ENCODE peak calls at places on chromosome 22, in six cellular contexts. E, T, V, J, W and D are unnamed samples.

GRCh38 chr22:46054878-46055158 is 77.9 kb upstream of the WNT7B start:
- DNase-seq in T (no peak), J (peak; percentile 37), E (no peak), W (no peak), V (no peak), D (no peak)

GRCh38 chr22:32644252-32645100 is 157.0 kb upstream of the TIMP3 start:
- DNase-seq in E (no peak), V (peak; percentile 83), J (peak; percentile 73), T (no peak), W (no peak), D (peak; percentile 25)

GRCh38 chr22:25027052-25027525 is 74.6 kb downstream of the KIAA1671 start:
- DNase-seq in T (no peak), E (no peak), J (no peak), V (no peak), W (no peak), D (no peak)

GRCh38 chr22:19480173-19480568 is 451 bp downstream of the CDC45 start:
- DNase-seq in T (no peak), E (no peak), V (no peak), W (no peak), J (no peak), D (no peak)

GRCh38 chr22:22712092-22712658 is 67.8 kb downstream of the GGTLC2 start:
- DNase-seq in E (no peak), T (no peak), W (no peak), V (no peak), J (no peak), D (no peak)

GRCh38 chr22:47143249-47143938 is 380.9 kb downstream of the TBC1D22A start:
- DNase-seq in J (no peak), V (no peak), W (no peak), T (no peak), E (no peak), D (no peak)

GRCh38 chr22:50729391-50730012 is 8.5 kb upstream of the ACR start:
- DNase-seq in J (peak; percentile 39), T (no peak), V (peak; percentile 59), W (no peak), E (no peak), D (no peak)

GRCh38 chr22:32073823-32074380 is 30.8 kb downstream of the SLC5A1 start:
- DNase-seq in T (no peak), V (no peak), W (no peak), J (no peak), E (no peak), D (no peak)

GRCh38 chr22:24503137-24503850 is 8.2 kb downstream of the UPB1 start:
- DNase-seq in V (no peak), T (no peak), E (peak; percentile 63), J (peak; percentile 64), W (peak; percentile 76), D (peak; percentile 68)

GRCh38 chr22:43432883-43433415 is 21.1 kb downstream of the MPPED1 start:
- DNase-seq in E (no peak), W (no peak), V (peak; percentile 22), T (no peak), J (peak; percentile 14), D (no peak)

GRCh38 chr22:19756288-19757128 is 4.1 kb upstream of the TBX1 start:
- DNase-seq in T (no peak), E (peak; percentile 62), V (no peak), W (peak; percentile 26), J (peak; percentile 79), D (no peak)

GRCh38 chr22:43953988-43954771 is 1.1 kb upstream of the SAMM50 start:
- DNase-seq in V (no peak), E (no peak), T (no peak), J (no peak), W (no peak), D (no peak)

GRCh38 chr22:23078462-23078787 is 8.1 kb downstream of the GNAZ start:
- DNase-seq in J (no peak), V (no peak), W (no peak), T (no peak), E (no peak), D (no peak)

GRCh38 chr22:39098026-39098425 is 982 bp downstream of the APOBEC3H start:
- DNase-seq in V (peak; percentile 37), J (no peak), T (no peak), W (no peak), E (peak; percentile 62), D (no peak)
- H3K4me3 ChIP-seq in V (no peak overlapping the region), J (no peak overlapping the region), T (no peak overlapping the region), W (no peak overlapping the region), E (no peak overlapping the region), D (no peak overlapping the region)

GRCh38 chr22:28934026-28934425 is 50.7 kb downstream of the ZNRF3 start:
- DNase-seq in T (no peak), J (no peak), V (no peak), W (no peak), E (no peak), D (no peak)

GRCh38 chr22:28937206-28938025 is 54.0 kb downstream of the ZNRF3 start:
- DNase-seq in V (no peak), J (no peak), W (no peak), E (no peak), T (no peak), D (no peak)

GRCh38 chr22:28936200-28936599 is 52.8 kb downstream of the ZNRF3 start:
- DNase-seq in J (no peak), E (no peak), V (no peak), T (no peak), W (no peak), D (no peak)

GRCh38 chr22:28935140-28935539 is 51.8 kb downstream of the ZNRF3 start:
- DNase-seq in E (no peak), V (no peak), T (no peak), W (no peak), J (no peak), D (no peak)

GRCh38 chr22:28935713-28936112 is 52.3 kb downstream of the ZNRF3 start:
- DNase-seq in W (no peak), V (no peak), J (no peak), T (no peak), E (no peak), D (no peak)
- H3K27ac ChIP-seq in W (no peak overlapping the region), V (no peak overlapping the region), J (no peak overlapping the region), T (no peak overlapping the region), E (peak overlapping the region; percentile 13), D (no peak overlapping the region)

GRCh38 chr22:38705235-38706100 is at the start of gene GTPBP1:
- DNase-seq in E (peak; percentile 100), T (peak; percentile 100), W (peak; percentile 100), J (peak; percentile 98), V (peak; percentile 100), D (peak; percentile 100)
- TF ChIP-seq CTCF in E (no peak), T (no peak), W (no peak), J (no peak), V (no peak), D (peak; percentile 17)

GRCh38 chr22:27474711-27475547 is 326.6 kb downstream of the MN1 start:
- DNase-seq in E (no peak), T (peak; percentile 79), W (peak; percentile 76), J (no peak), V (peak; percentile 79), D (peak; percentile 91)
- H3K4me3 ChIP-seq in E (no peak overlapping the region), T (no peak overlapping the region), W (no peak overlapping the region), J (no peak overlapping the region), V (no peak overlapping the region), D (no peak overlapping the region)

GRCh38 chr22:37147186-37147990 is 2.3 kb downstream of the IL2RB start:
- DNase-seq in V (no peak), W (no peak), E (no peak), J (no peak), T (no peak), D (no peak)

GRCh38 chr22:37148742-37149665 is 712 bp downstream of the IL2RB start:
- DNase-seq in J (no peak), W (no peak), T (no peak), E (no peak), V (no peak), D (no peak)

GRCh38 chr22:37146507-37147180 is 3.1 kb downstream of the IL2RB start:
- DNase-seq in J (no peak), E (no peak), V (no peak), W (no peak), T (no peak), D (no peak)

GRCh38 chr22:37145415-37146385 is 4.0 kb downstream of the IL2RB start:
- DNase-seq in E (no peak), T (no peak), V (no peak), W (no peak), J (no peak), D (no peak)

GRCh38 chr22:37148031-37148651 is 1.6 kb downstream of the IL2RB start:
- DNase-seq in E (no peak), W (no peak), T (no peak), V (no peak), J (no peak), D (no peak)
- H3K27ac ChIP-seq in E (no peak overlapping the region), W (no peak overlapping the region), T (no peak overlapping the region), V (no peak overlapping the region), J (no peak overlapping the region), D (no peak overlapping the region)

DNA sequence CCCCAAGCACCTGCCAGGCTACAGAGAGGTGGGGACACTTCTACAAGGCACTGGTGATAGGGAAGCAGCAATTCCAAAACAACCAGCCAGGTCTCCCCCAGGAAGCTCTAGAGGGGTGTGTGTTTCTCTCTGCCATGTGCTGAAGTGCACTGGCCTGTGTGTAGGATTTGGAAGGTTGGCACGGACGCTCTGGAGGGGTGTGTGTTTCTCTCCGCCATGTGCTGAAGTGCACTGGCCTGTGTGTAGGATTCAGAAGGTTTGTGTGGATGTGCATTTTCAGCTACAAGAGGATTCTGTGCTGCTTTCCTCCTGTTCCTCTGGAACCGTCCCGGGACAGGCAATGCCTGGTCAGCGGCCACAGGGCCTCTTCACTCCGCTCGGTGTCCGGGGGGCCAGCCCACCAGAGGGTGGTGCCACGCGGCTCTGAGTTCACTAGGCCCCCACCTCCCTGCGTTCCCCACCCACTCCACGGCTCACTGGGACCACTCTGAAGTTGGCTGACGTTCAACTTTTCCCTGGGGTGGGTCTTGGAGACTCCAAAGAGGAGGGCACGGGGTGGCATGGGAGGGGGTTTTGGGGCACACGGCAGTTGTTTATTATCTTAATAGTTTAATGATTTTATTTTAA is 552.8 kb downstream of the BRD1 start:
- DNase-seq in E (no peak), T (no peak), V (no peak), J (no peak), W (no peak), D (no peak)
- TF ChIP-seq CTCF in E (no peak), T (no peak), V (no peak), J (no peak), W (no peak), D (no peak)

GRCh38 chr22:42414565-42415298 is 17.5 kb downstream of the NFAM1 start:
- DNase-seq in E (no peak), W (no peak), V (no peak), J (no peak), T (no peak), D (no peak)
- H3K4me3 ChIP-seq in E (no peak overlapping the region), W (no peak overlapping the region), V (no peak overlapping the region), J (no peak overlapping the region), T (no peak overlapping the region), D (no peak overlapping the region)

GRCh38 chr22:37281195-37281594 is 1.1 kb upstream of the CYTH4 start:
- DNase-seq in W (no peak), T (no peak), J (no peak), E (no peak), V (no peak), D (no peak)
- H3K27ac ChIP-seq in W (no peak overlapping the region), T (no peak overlapping the region), J (no peak overlapping the region), E (no peak overlapping the region), V (no peak overlapping the region), D (no peak overlapping the region)

DNA sequence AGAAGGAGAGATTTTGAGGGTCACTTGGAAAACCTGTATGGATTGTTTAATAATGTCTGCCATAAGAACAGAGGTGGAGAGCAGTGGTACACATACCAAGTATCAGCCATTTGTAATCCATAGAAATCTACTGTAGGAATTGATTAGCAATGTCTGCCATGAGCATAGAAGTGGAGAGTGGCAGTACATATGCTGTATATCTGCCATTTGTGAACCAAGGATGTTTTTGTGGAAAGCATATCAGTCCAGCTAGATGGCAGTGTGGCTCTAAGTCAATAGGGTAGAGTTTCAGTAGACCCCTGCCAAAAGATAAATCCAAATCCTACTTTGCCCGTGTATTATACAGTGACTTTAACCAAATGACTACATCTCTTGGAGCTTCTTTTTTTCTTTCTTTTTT is 82.9 kb upstream of the SEZ6L start:
- DNase-seq in T (no peak), J (no peak), W (no peak), V (no peak), E (no peak), D (no peak)
- TF ChIP-seq CTCF in T (no peak), J (no peak), W (no peak), V (no peak), E (no peak), D (no peak)